ENCODE peak calls at places on chromosomes 2 and 18, in five cellular contexts. J is glutamatergic neuron, S is GM23338, F is astrocyte of the spinal cord, N is tibial artery. I is an unnamed sample.

GRCh38 chr2:43305537-43305936 is 79.1 kb upstream of the ZFP36L2 start:
- DNase-seq in J (no peak), S (no peak), F (no peak), N (peak; percentile 88), I (no peak)

GRCh38 chr2:112995346-112995920 is 9.8 kb upstream of the IL36A start:
- DNase-seq in J (no peak), S (no peak), F (no peak), N (no peak), I (no peak)

GRCh38 chr2:62306751-62307468 is 111.0 kb downstream of the B3GNT2 start:
- DNase-seq in J (no peak), S (no peak), F (peak; percentile 32), N (no peak), I (no peak)

GRCh38 chr2:110865188-110865587 is 132.8 kb downstream of the ACOXL start:
- DNase-seq in J (no peak), S (no peak), F (no peak), N (no peak), I (no peak)

GRCh38 chr2:136376211-136376610 is 258.3 kb upstream of the CXCR4 start:
- DNase-seq in J (no peak), S (no peak), F (no peak), N (no peak), I (no peak)

GRCh38 chr2:241739651-241740050 is 5.2 kb downstream of the D2HGDH start:
- DNase-seq in J (no peak), S (no peak), F (peak; percentile 52), N (no peak), I (no peak)

GRCh38 chr2:75319951-75320350 is 120.6 kb upstream of the TACR1 start:
- DNase-seq in J (no peak), S (no peak), F (no peak), N (no peak), I (no peak)

GRCh38 chr2:96353032-96353561 is 17.5 kb downstream of the NCAPH start:
- DNase-seq in J (no peak), S (no peak), F (peak; percentile 24), N (peak; percentile 58), I (no peak)

GRCh38 chr2:29463181-29463900 is 348.1 kb downstream of the CLIP4 start:
- DNase-seq in J (no peak), S (no peak), F (peak; percentile 72), N (no peak), I (no peak)

GRCh38 chr18:23716516-23716915 is 27.3 kb downstream of the LAMA3 start:
- DNase-seq in J (no peak), S (peak; percentile 43), F (peak; percentile 80), N (no peak), I (no peak)

GRCh38 chr2:177730363-177730762 is 337.8 kb downstream of the AGPS start:
- DNase-seq in J (no peak), S (no peak), F (no peak), N (no peak), I (no peak)

GRCh38 chr2:42371621-42372473 is 10.8 kb upstream of the COX7A2L start:
- DNase-seq in J (peak; percentile 45), S (no peak), F (no peak), N (no peak), I (no peak)

GRCh38 chr18:27605107-27605834 is 420.2 kb upstream of the CHST9 start:
- DNase-seq in J (peak; percentile 59), S (peak; percentile 94), F (peak; percentile 82), N (peak; percentile 32), I (peak; percentile 62)

GRCh38 chr2:9310390-9310789 is 103.8 kb downstream of the ASAP2 start:
- DNase-seq in J (no peak), S (no peak), F (peak; percentile 82), N (peak; percentile 75), I (no peak)

GRCh38 chr2:178208817-178209216 is 14.5 kb downstream of the OSBPL6 start:
- DNase-seq in J (no peak), S (peak; percentile 22), F (no peak), N (no peak), I (no peak)

GRCh38 chr2:106614511-106615291 is 127.5 kb downstream of the CD8B2 start:
- DNase-seq in J (no peak), S (no peak), F (no peak), N (no peak), I (no peak)

GRCh38 chr18:75635096-75635495 is 207.6 kb upstream of the SMIM21 start:
- DNase-seq in J (no peak), S (no peak), F (no peak), N (no peak), I (no peak)

GRCh38 chr2:54558188-54558975 is 102.3 kb downstream of the SPTBN1 start:
- DNase-seq in J (peak; percentile 78), S (peak; percentile 90), F (peak; percentile 85), N (peak; percentile 64), I (peak; percentile 51)

GRCh38 chr2:167843657-167844056 is 403.7 kb downstream of the STK39 start:
- DNase-seq in J (no peak), S (no peak), F (no peak), N (no peak), I (no peak)

GRCh38 chr18:78169487-78169886 is 810.1 kb upstream of the SALL3 start:
- DNase-seq in J (no peak), S (no peak), F (no peak), N (no peak), I (no peak)

GRCh38 chr2:1494257-1494656 is 81.0 kb downstream of the TPO start:
- DNase-seq in J (no peak), S (no peak), F (no peak), N (no peak), I (no peak)

GRCh38 chr2:191701696-191702095 is 23.8 kb downstream of the NABP1 start:
- DNase-seq in J (no peak), S (no peak), F (no peak), N (no peak), I (no peak)

GRCh38 chr2:44016282-44016681 is 20.5 kb upstream of the LRPPRC start:
- DNase-seq in J (no peak), S (peak; percentile 87), F (peak; percentile 53), N (no peak), I (peak; percentile 68)

GRCh38 chr2:25341031-25341727 is 546 bp downstream of the DNMT3A start:
- DNase-seq in J (peak; percentile 52), S (no peak), F (peak; percentile 15), N (no peak), I (no peak)

GRCh38 chr18:35386600-35387366 is 9.6 kb upstream of the ZNF396 start:
- DNase-seq in J (peak; percentile 49), S (peak; percentile 95), F (peak; percentile 82), N (peak; percentile 66), I (peak; percentile 55)

GRCh38 chr2:159753797-159754196 is 41.5 kb downstream of the MARCHF7 start:
- DNase-seq in J (no peak), S (no peak), F (no peak), N (no peak), I (no peak)

GRCh38 chr2:159758686-159759085 is 39.3 kb downstream of the CD302 start:
- DNase-seq in J (no peak), S (no peak), F (no peak), N (no peak), I (no peak)

GRCh38 chr2:159758239-159758638 is 39.8 kb downstream of the CD302 start:
- DNase-seq in J (no peak), S (no peak), F (no peak), N (no peak), I (no peak)

GRCh38 chr2:159755014-159755413 is 42.7 kb downstream of the MARCHF7 start:
- DNase-seq in J (no peak), S (no peak), F (no peak), N (no peak), I (no peak)

GRCh38 chr2:159755788-159756187 is 42.2 kb downstream of the CD302 start:
- DNase-seq in J (no peak), S (peak; percentile 79), F (no peak), N (no peak), I (no peak)
- TF ChIP-seq CTCF in J (peak; percentile 33), S (peak; percentile 67), F (peak; percentile 38), N (no peak), I (peak; percentile 57)

GRCh38 chr2:63843093-63843492 is 1.4 kb downstream of the UGP2 start:
- DNase-seq in J (no peak), S (no peak), F (no peak), N (no peak), I (no peak)

GRCh38 chr2:63842149-63843061 is 709 bp downstream of the UGP2 start:
- DNase-seq in J (no peak), S (no peak), F (peak; percentile 69), N (peak; percentile 57), I (no peak)

GRCh38 chr2:63840081-63840784 is 1.5 kb upstream of the UGP2 start:
- DNase-seq in J (no peak), S (peak; percentile 93), F (peak; percentile 25), N (no peak), I (no peak)

GRCh38 chr2:63840785-63841253 is 877 bp upstream of the UGP2 start:
- DNase-seq in J (peak; percentile 98), S (peak; percentile 99), F (peak; percentile 98), N (peak; percentile 99), I (peak; percentile 96)

GRCh38 chr2:63841254-63842022 is at the start of gene UGP2:
- DNase-seq in J (peak; percentile 88), S (peak; percentile 96), F (peak; percentile 96), N (peak; percentile 96), I (peak; percentile 71)
- TF ChIP-seq CTCF in J (peak; percentile 7), S (peak; percentile 41), F (peak; percentile 31), N (no peak), I (peak; percentile 43)

DNA sequence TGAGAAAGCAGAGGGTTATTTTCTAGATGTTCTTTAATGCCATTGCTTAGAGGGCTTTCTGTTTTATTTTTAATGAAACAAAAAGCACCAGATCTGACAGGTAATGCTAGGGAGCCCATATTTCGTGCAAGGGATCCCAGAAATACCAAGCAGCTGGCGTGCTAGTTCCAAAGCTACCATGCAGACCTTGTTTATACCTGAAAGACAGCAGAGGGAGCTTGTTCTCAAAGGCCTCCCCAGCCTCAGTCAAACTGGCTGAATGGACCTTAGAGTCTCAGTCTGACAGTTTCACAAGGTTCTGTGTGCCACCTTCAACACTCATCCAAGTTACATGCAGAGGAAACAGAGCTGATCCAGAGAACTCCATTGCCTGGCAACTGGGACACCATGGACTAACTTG is 48.6 kb downstream of the GALNT14 start:
- DNase-seq in J (no peak), S (peak; percentile 18), F (no peak), N (no peak), I (no peak)
- TF ChIP-seq CTCF in J (no peak), S (peak; percentile 52), F (no peak), N (no peak), I (no peak)

GRCh38 chr2:235779444-235779896 is 285.6 kb downstream of the AGAP1 start:
- DNase-seq in J (peak; percentile 87), S (peak; percentile 94), F (peak; percentile 67), N (peak; percentile 55), I (peak; percentile 80)
- TF ChIP-seq CTCF in J (peak; percentile 78), S (peak; percentile 97), F (peak; percentile 95), N (peak; percentile 51), I (peak; percentile 89)

I was measured in neural crest cell.